ENCODE peak calls at places on chromosomes 4 and X, in seven cellular contexts. N is DND-41, P is body of pancreas, D is astrocyte of the spinal cord, A is neural progenitor cell, W is cardiac muscle cell, U is lower lobe of right lung. G is an unnamed sample.

GRCh38 chrX:3807906-3808305 is 94.5 kb upstream of the PRKX start:
- DNase-seq in N (no peak), P (no peak), D (no peak), A (no peak), W (no peak), U (no peak), G (no peak)

GRCh38 chr4:3472411-3473141 is 9.5 kb downstream of the DOK7 start:
- DNase-seq in N (no peak), P (peak; percentile 98), D (no peak), A (peak; percentile 3), W (no peak), U (peak; percentile 39), G (no peak)

GRCh38 chr4:128350449-128351045 is 62.9 kb upstream of the PGRMC2 start:
- DNase-seq in N (no peak), P (no peak), D (no peak), A (no peak), W (no peak), U (no peak), G (no peak)

GRCh38 chr4:101290651-101291050 is 56.7 kb downstream of the PPP3CA start:
- DNase-seq in N (no peak), P (no peak), D (no peak), A (no peak), W (no peak), U (no peak), G (no peak)

GRCh38 chr4:144295286-144295995 is 154.9 kb upstream of the GYPA start:
- DNase-seq in N (no peak), P (no peak), D (peak; percentile 5), A (no peak), W (no peak), U (no peak), G (no peak)

GRCh38 chr4:20354120-20354519 is 102.4 kb downstream of the SLIT2 start:
- DNase-seq in N (no peak), P (no peak), D (peak; percentile 50), A (peak; percentile 72), W (peak; percentile 17), U (no peak), G (no peak)

GRCh38 chrX:130118396-130118795 is 8.1 kb upstream of the ELF4 start:
- DNase-seq in N (no peak), P (no peak), D (peak; percentile 79), A (no peak), W (no peak), U (no peak), G (peak; percentile 68)

GRCh38 chrX:106608016-106608415 is 3.8 kb upstream of the RADX start:
- DNase-seq in N (no peak), P (peak; percentile 33), D (no peak), A (peak; percentile 25), W (no peak), U (peak; percentile 41), G (no peak)

GRCh38 chr4:61520688-61521160 is 320.6 kb downstream of the ADGRL3 start:
- DNase-seq in N (no peak), P (peak; percentile 23), D (peak; percentile 56), A (no peak), W (peak; percentile 35), U (no peak), G (peak; percentile 68)

GRCh38 chr4:158299459-158300007 is 89.2 kb downstream of the TMEM144 start:
- DNase-seq in N (no peak), P (peak; percentile 65), D (no peak), A (no peak), W (no peak), U (no peak), G (no peak)

GRCh38 chr4:8732092-8732491 is 139.5 kb downstream of the CPZ start:
- DNase-seq in N (no peak), P (no peak), D (no peak), A (no peak), W (no peak), U (peak; percentile 24), G (no peak)

GRCh38 chr4:112552668-112553067 is 36.7 kb upstream of the NEUROG2 start:
- DNase-seq in N (no peak), P (no peak), D (peak; percentile 45), A (no peak), W (no peak), U (no peak), G (no peak)

GRCh38 chr4:147052361-147052760 is 106.7 kb upstream of the TTC29 start:
- DNase-seq in N (no peak), P (no peak), D (no peak), A (no peak), W (no peak), U (no peak), G (no peak)

GRCh38 chrX:119887721-119888425 is 7.8 kb upstream of the AKAP14 start:
- DNase-seq in N (no peak), P (peak; percentile 70), D (peak; percentile 46), A (peak; percentile 83), W (peak; percentile 65), U (peak; percentile 80), G (no peak)

GRCh38 chr4:10619855-10620254 is 64.7 kb downstream of the CLNK start:
- DNase-seq in N (no peak), P (no peak), D (no peak), A (no peak), W (no peak), U (no peak), G (no peak)

GRCh38 chr4:184320630-184321029 is 103.0 kb upstream of the ENPP6 start:
- DNase-seq in N (no peak), P (peak; percentile 25), D (no peak), A (no peak), W (no peak), U (no peak), G (peak; percentile 71)

GRCh38 chr4:184288451-184289178 is 70.9 kb upstream of the ENPP6 start:
- DNase-seq in N (no peak), P (no peak), D (no peak), A (no peak), W (no peak), U (no peak), G (no peak)

GRCh38 chr4:176377705-176378302 is 58.0 kb downstream of the SPCS3 start:
- DNase-seq in N (no peak), P (no peak), D (peak; percentile 52), A (no peak), W (peak; percentile 8), U (no peak), G (no peak)

GRCh38 chr4:123827511-123827910 is 430.9 kb downstream of the SPRY1 start:
- DNase-seq in N (no peak), P (no peak), D (no peak), A (no peak), W (no peak), U (no peak), G (no peak)

GRCh38 chrX:111465664-111466063 is 45.8 kb upstream of the SERTM2 start:
- DNase-seq in N (no peak), P (no peak), D (no peak), A (no peak), W (no peak), U (no peak), G (no peak)

GRCh38 chrX:14697453-14697852 is 168.1 kb downstream of the GLRA2 start:
- DNase-seq in N (peak; percentile 13), P (peak; percentile 59), D (no peak), A (peak; percentile 55), W (peak; percentile 2), U (no peak), G (no peak)
- TF ChIP-seq CTCF in N (peak; percentile 52), P (no peak), D (peak; percentile 65), A (peak; percentile 64), W (peak; percentile 39), U (peak; percentile 46), G (peak; percentile 64)

GRCh38 chrX:26783512-26784225 is 567.7 kb downstream of the MAGEB5 start:
- DNase-seq in N (peak; percentile 18), P (peak; percentile 52), D (peak; percentile 20), A (peak; percentile 68), W (peak; percentile 68), U (no peak), G (no peak)
- TF ChIP-seq CTCF in N (peak; percentile 67), P (no peak), D (peak; percentile 55), A (peak; percentile 63), W (peak; percentile 24), U (peak; percentile 35), G (peak; percentile 58)

DNA sequence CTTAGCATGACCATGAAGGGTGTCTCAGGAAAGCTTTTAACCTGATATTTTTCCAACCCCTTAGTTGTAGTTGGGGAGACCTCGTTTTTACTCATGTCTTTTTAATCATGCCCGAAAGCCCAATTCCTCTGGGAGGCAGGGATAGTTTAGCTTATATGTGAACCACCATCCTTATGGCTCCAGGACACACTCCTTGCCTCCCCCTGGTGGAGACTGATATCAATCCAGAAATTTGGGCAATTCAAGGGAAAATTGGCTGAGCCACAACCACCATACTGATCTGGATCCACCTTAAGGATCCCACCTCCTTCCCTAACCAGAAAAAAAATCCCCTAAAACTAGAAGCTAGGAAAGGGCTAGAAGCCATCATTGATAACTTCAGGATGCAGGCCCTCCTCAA is 13.4 kb upstream of the COL25A1 start:
- DNase-seq in N (no peak), P (no peak), D (no peak), A (no peak), W (no peak), U (no peak), G (no peak)
- TF ChIP-seq CTCF in N (no peak), P (no peak), D (peak; percentile 12), A (no peak), W (no peak), U (no peak), G (peak; percentile 47)

GRCh38 chr4:18022572-18023039 is 1.1 kb upstream of the LCORL start:
- DNase-seq in N (no peak), P (no peak), D (peak; percentile 14), A (peak; percentile 39), W (no peak), U (no peak), G (no peak)

GRCh38 chr4:18020145-18020670 is 1.3 kb downstream of the LCORL start:
- DNase-seq in N (peak; percentile 29), P (no peak), D (peak; percentile 16), A (peak; percentile 18), W (peak; percentile 5), U (no peak), G (no peak)

GRCh38 chr4:18020671-18021469 is 685 bp downstream of the LCORL start:
- DNase-seq in N (peak; percentile 74), P (peak; percentile 56), D (peak; percentile 85), A (peak; percentile 92), W (peak; percentile 80), U (peak; percentile 80), G (no peak)

GRCh38 chr4:18021470-18021719 is 160 bp downstream of the LCORL start:
- DNase-seq in N (no peak), P (no peak), D (no peak), A (no peak), W (no peak), U (no peak), G (no peak)

DNA sequence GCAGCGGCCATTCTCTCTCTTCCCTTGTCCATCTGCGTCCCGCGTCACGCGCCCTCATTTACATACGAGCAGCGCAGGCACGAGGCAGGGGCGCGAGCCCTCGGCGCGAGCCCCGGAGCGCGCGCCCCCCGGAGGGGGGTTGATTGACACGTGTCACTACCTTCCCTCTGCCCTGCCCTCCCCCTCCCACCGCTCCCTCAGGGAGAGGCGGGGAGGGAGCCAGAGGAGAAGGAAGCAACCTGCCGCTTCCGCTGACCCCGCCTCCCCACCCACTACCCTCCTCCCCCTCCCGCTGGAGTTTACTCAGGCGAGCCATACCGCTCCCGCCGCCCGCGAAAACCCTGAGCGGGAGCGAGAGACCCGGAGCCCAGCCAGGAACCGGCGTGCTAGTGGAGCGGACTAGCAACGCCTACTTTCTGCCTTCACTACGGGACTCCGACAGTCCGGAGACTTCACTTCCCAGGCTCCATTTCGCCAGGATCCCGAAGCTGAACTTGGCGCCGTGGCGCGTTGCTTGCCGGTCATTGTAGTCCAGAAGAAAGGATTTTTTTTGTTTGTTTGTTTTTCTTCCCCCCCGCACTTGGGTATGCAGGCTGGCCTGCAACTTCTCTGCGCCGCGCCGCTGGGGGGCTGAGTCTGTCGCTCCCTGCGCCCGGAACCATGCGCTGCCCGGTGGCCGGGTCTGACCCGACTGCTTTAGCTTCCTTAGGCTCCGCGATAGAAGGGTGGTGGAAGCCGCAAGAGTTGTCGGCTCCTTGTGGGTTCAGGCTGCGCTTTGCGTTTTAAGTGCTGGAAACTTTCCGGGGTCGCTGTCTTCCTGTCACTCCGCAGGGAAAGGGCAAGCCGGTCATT is at the start of gene LCORL:
- DNase-seq in N (peak; percentile 95), P (peak; percentile 96), D (peak; percentile 98), A (peak; percentile 98), W (peak; percentile 98), U (peak; percentile 97), G (peak; percentile 91)
- TF ChIP-seq CTCF in N (no peak), P (no peak), D (no peak), A (peak; percentile 22), W (no peak), U (peak; percentile 22), G (no peak)